ENCODE peak calls at places on chromosomes 2 and 18, in five cellular contexts. U, A, Z, Q and V are unnamed samples.

GRCh38 chr2:178455947-178456346 is 4.8 kb downstream of the PJVK start:
- DNase-seq in Q (no peak), Z (no peak), A (no peak), U (no peak), V (no peak)

GRCh38 chr18:60892855-60893254 is 440.4 kb upstream of the CDH20 start:
- DNase-seq in U (no peak), Z (peak), A (no peak), Q (no peak), V (no peak)

GRCh38 chr18:42534313-42534712 is 579.3 kb downstream of the PIK3C3 start:
- DNase-seq in U (no peak), A (no peak), Q (no peak), Z (no peak), V (no peak)

GRCh38 chr2:56464613-56465012 is 280.8 kb downstream of the CCDC85A start:
- DNase-seq in A (no peak), Z (no peak), Q (no peak), U (no peak), V (no peak)

GRCh38 chr2:206556357-206556949 is 85.8 kb upstream of the FAM237A start:
- DNase-seq in Q (no peak), Z (peak), A (no peak), U (peak), V (peak)

GRCh38 chr2:144505245-144505801 is 14.6 kb downstream of the ZEB2 start:
- DNase-seq in Z (no peak), U (peak), A (no peak), Q (no peak), V (no peak)

GRCh38 chr18:13611616-13612110 is 114.7 kb downstream of the FAM210A start:
- DNase-seq in U (no peak), Q (no peak), A (no peak), Z (no peak), V (peak)

GRCh38 chr2:225025917-225026571 is 16.2 kb downstream of the DOCK10 start:
- DNase-seq in U (no peak), Q (no peak), A (no peak), Z (no peak), V (no peak)

GRCh38 chr2:10552220-10552870 is 104.2 kb upstream of the ODC1 start:
- DNase-seq in Z (no peak), A (no peak), Q (no peak), U (no peak), V (no peak)

GRCh38 chr2:112483047-112483473 is 1.1 kb downstream of the TTL start:
- DNase-seq in Z (peak), A (no peak), Q (no peak), U (peak), V (peak)

GRCh38 chr2:219522111-219523030 is 8.1 kb downstream of the ASIC4 start:
- DNase-seq in Z (no peak), Q (no peak), U (peak), A (no peak), V (peak)

GRCh38 chr2:61988462-61989366 is 83.2 kb downstream of the COMMD1 start:
- DNase-seq in Q (no peak), Z (no peak), U (no peak), A (no peak), V (no peak)

GRCh38 chr2:84882415-84882738 is 1.5 kb upstream of the TRABD2A start:
- DNase-seq in Z (no peak), Q (no peak), U (no peak), A (no peak), V (no peak)

GRCh38 chr2:84886791-84887190 is 5.9 kb upstream of the TRABD2A start:
- DNase-seq in A (no peak), Q (no peak), U (no peak), Z (no peak), V (no peak)

GRCh38 chr2:84884396-84884795 is 3.5 kb upstream of the TRABD2A start:
- DNase-seq in Q (no peak), A (no peak), Z (no peak), U (no peak), V (no peak)

GRCh38 chr2:84882775-84883550 is 2.1 kb upstream of the TRABD2A start:
- DNase-seq in U (no peak), A (no peak), Z (no peak), Q (no peak), V (no peak)

DNA sequence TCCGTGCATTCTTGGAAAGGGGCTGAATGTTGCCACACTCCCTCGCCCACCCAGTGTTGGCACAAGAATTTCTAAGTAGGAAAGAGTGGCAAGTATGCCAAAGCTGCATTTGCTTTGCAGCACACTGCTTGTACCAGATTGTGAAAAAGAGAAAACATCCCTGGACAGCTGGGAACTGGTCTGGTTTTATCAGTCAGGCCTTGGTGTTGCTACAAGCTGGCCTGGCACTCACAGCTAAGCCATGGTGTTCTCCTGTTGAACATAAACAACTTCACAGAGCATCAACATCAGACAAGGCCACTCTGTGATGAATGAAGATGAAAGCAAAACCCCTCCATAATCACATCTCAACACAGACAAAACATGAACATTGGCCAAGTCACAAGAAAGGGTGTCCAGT is 4.2 kb upstream of the TRABD2A start:
- DNase-seq in Z (no peak), U (no peak), Q (no peak), A (no peak), V (no peak)
- TF ChIP-seq CREB1 in Z (no peak), U (no peak), Q (no peak), A (no peak), V (no peak)

GRCh38 chr2:7774481-7774880 is 857.3 kb downstream of the RNF144A start:
- DNase-seq in Q (no peak), U (no peak), A (no peak), Z (no peak), V (no peak)
- TF ChIP-seq POLR2AphosphoS5 in Q (no peak), U (no peak), A (no peak), Z (no peak), V (no peak)

DNA sequence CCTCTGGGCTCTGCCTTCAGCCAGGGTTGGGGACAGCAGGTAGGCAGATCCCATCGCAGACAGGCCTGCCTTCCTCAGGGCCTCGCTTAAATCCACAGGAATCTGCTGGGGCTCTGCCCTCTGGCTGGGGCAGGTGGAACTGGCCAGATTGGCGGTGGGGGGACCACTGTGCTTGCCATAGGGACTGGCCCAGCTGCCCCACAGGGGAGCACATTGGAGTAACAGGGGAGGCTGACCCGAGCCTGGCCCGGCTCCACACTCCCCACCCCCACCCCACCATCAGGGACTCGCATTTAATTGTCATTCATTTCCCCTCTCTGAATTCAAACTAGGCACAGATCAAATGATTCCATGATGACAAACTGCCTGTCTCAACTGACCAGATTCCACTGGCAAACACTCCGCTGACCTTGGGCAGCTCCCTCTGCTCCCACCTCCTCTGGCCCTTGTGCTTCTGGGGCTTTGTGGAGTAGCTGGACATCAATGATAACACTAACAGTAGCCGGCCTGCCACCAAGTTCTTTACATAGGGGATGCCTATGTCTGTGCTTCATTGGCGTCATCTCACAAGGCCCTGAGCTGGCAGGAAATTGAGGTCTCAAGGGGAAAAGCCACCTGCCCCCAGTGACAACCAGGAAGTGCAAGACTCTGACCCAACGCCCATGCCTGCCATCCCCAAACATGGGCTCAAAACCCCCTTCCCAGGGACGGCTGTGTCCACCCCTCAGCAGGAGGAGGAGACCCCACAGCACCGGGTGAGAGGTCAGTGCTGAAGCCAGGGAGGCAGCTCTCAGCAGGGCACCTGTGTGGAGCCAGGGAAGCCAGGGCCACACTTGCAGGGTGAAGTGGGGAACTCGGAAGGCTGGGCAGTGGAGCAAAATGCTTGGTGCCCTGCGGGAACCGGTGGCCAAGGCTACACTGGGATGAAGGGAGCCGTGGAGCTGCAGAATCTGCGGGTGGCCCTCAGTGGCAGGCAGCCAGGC is 2.1 kb upstream of the B3GNT7 start:
- DNase-seq in A (no peak), Q (peak), U (peak), Z (peak), V (peak)
- TF ChIP-seq CREB1 in A (peak), Q (peak), U (no peak), Z (no peak), V (no peak)

DNA sequence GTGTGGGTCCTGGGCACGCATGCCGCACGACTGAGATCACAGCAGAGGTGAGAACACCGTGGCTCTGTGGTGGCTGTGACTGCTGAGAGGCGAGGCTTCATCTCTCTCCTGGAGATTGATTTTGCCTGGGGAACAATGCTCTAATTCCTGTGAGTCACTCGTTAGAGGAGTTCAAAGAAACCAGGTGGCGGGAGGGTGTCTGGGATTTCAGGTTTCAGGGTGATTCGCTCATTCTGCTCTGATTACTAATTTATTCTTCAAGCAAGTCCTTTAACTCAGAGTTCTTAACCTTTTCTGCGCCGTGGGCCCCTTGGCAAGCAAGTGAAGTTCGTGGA is 56.3 kb downstream of the GLI2 start:
- DNase-seq in U (no peak), Z (no peak), Q (no peak), A (no peak), V (no peak)
- TF ChIP-seq POLR2AphosphoS5 in U (no peak), Z (no peak), Q (no peak), A (no peak), V (no peak)

GRCh38 chr2:2331905-2332280 is 818 bp upstream of the MYT1L start:
- DNase-seq in Q (no peak), U (no peak), A (peak), Z (no peak), V (peak)

GRCh38 chr2:2325538-2325937 is 5.5 kb downstream of the MYT1L start:
- DNase-seq in U (no peak), A (no peak), Z (no peak), Q (no peak), V (peak)

GRCh38 chr2:2326053-2326452 is 5.0 kb downstream of the MYT1L start:
- DNase-seq in A (no peak), Z (no peak), U (no peak), Q (no peak), V (no peak)

GRCh38 chr2:2326653-2327052 is 4.4 kb downstream of the MYT1L start:
- DNase-seq in U (no peak), A (no peak), Q (no peak), Z (no peak), V (no peak)

DNA sequence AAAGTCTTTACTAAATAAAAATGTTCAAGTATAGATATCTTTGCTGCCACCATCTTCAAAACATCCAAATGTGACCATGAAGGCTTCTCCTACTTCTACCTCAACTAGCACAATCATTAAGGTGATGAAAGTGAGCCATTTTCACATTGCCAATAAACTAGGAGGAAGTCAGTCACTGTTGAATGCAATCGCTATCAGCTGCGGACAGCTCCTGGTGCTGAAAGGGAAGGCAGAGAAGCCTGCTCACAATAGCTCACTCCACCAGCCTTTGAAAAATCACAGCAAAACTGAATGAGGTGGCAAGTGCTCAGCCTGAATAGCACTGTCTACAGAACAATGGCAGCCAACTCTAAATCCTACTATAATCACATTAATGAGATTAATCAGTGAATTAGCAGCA is 2.2 kb downstream of the MYT1L start:
- DNase-seq in Z (peak), Q (no peak), U (peak), A (no peak), V (peak)
- TF ChIP-seq CREB1 in Z (no peak), Q (no peak), U (no peak), A (no peak), V (no peak)

GRCh38 chr2:78780321-78780720 is 245.2 kb upstream of the REG3G start:
- DNase-seq in A (no peak), Q (no peak), U (no peak), Z (no peak), V (no peak)
- TF ChIP-seq POLR2AphosphoS5 in A (no peak), Q (no peak), U (no peak), Z (no peak), V (no peak)

GRCh38 chr2:6750389-6751158 is 115.1 kb downstream of the CMPK2 start:
- DNase-seq in U (no peak), A (no peak), Z (no peak), Q (no peak), V (no peak)

GRCh38 chr2:6744037-6744436 is 121.7 kb downstream of the CMPK2 start:
- DNase-seq in Z (no peak), Q (no peak), U (no peak), A (no peak), V (no peak)

GRCh38 chr2:6747433-6747832 is 118.3 kb downstream of the CMPK2 start:
- DNase-seq in A (no peak), Q (no peak), Z (no peak), U (no peak), V (no peak)

DNA sequence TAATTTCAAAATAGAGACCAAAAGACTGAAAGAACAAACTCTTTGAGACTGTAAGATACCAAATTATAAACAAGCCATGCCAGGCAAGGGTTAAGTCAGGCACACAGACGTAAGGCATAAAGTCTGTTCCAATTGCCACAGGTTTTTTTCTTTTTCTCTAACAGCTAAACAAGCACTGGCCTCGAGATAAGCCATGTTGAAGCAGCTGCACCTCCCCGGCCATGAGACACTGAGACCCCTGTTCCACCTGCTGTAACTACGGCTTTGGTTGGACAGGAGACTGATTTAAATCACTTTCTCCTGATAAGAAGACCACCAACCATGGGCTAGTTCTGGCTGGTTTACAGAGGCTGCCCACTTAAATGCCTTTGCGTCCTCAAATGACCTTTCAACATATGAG is 117.3 kb downstream of the CMPK2 start:
- DNase-seq in A (no peak), Q (no peak), U (no peak), Z (no peak), V (no peak)
- TF ChIP-seq CREB1 in A (no peak), Q (no peak), U (no peak), Z (no peak), V (no peak)

GRCh38 chr2:121297217-121297830 is 12.3 kb upstream of the TFCP2L1 start:
- DNase-seq in U (peak), Z (peak), A (no peak), Q (no peak), V (peak)

GRCh38 chr2:121295911-121296650 is 11.1 kb upstream of the TFCP2L1 start:
- DNase-seq in U (no peak), Q (no peak), Z (no peak), A (no peak), V (no peak)

GRCh38 chr2:121294881-121295840 is 10.2 kb upstream of the TFCP2L1 start:
- DNase-seq in Q (no peak), U (no peak), A (no peak), Z (no peak), V (no peak)

GRCh38 chr2:121291251-121291580 is 6.2 kb upstream of the TFCP2L1 start:
- DNase-seq in Z (no peak), Q (no peak), U (no peak), A (no peak), V (no peak)

DNA sequence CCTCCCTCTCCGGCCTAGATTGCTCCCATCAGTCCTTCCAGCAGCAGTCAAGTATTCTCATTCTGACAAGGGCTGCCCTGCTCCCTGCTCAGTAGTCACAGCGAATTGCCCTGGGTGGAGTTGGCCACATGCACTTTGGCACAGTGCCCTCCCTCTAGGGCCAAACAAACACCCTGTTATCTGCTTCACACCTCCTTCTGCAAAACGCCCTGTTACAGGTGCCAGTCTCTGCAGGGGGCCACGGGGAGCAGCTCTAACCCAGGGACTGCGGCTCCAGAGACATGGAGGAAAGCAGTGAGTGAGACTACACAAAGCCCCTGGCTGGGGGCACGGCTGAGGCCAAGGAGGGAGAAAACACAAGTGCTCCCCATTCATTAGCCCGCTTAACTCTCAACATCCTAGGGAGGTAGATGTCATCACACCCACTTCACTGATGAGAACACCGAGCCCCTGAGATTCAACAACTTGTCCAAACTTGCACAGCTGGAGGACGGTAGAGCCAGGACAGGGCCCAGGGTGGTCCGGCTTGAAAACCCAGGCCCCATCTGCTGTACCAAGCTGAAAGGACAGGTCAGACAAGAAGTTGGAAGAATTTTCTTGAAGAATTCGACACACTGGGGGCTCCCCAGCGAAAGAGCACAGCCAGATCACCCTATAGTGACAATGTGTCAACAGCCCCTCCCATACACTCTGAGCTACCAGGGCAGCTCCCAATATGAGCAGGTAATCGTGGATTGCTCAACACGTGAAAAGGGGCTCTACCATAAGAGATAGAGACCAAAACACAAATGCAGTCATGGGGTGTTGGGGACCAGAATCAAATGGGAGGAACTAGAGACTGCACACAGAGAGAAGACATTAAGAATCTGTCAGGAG is 8.7 kb upstream of the TFCP2L1 start:
- DNase-seq in U (no peak), Z (no peak), A (no peak), Q (no peak), V (no peak)
- TF ChIP-seq POLR2AphosphoS5 in U (no peak), Z (no peak), A (no peak), Q (no peak), V (no peak)

GRCh38 chr2:123715467-123715982 is 309.6 kb upstream of the CNTNAP5 start:
- DNase-seq in A (no peak), Q (no peak), Z (no peak), U (no peak), V (no peak)

GRCh38 chr2:123717616-123718279 is 307.3 kb upstream of the CNTNAP5 start:
- DNase-seq in Q (no peak), Z (no peak), A (no peak), U (no peak), V (no peak)

DNA sequence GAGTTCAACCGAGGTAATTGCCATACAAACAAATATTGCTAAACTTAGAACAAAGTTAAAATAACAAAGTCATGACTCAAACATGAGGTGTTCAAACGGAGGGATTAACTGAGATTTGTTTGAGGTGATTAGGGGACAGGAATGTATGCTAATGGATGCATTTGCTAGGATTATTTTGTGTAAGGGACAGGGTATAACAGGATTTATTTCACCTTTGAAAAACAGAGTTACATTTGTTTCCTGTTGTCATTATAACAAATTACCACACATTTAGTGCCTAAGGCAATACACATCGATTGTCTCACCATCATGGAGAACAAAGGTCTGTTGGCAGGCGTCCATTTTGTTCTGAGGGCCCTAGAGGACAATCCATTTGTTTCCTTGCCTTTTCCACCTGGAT is 304.3 kb upstream of the CNTNAP5 start:
- DNase-seq in Q (no peak), Z (no peak), U (no peak), A (no peak), V (no peak)
- TF ChIP-seq CREB1 in Q (no peak), Z (no peak), U (no peak), A (no peak), V (no peak)